ENCODE peak calls at places on chromosomes 7 and 10, in four cellular contexts. One of them, this sample, is unnamed.

GRCh38 chr7:27109533-27110162 is 7.2 kb upstream of the HOXA2 start:
- DNase-seq in SK-N-SH: no peak
- DNase-seq in transverse colon: no peak
- DNase-seq in Peyer's patch: no peak
- DNase-seq in this sample: no peak

GRCh38 chr7:150685219-150686029 is at the start of gene GIMAP2:
- DNase-seq in transverse colon: no peak
- DNase-seq in Peyer's patch: peak
- DNase-seq in SK-N-SH: no peak
- DNase-seq in this sample: peak

GRCh38 chr7:28626629-28627262 is 214.4 kb downstream of the CREB5 start:
- DNase-seq in transverse colon: no peak
- DNase-seq in Peyer's patch: no peak
- DNase-seq in SK-N-SH: peak
- DNase-seq in this sample: no peak

GRCh38 chr10:12785338-12785934 is 216.1 kb downstream of the CCDC3 start:
- DNase-seq in SK-N-SH: no peak
- DNase-seq in Peyer's patch: no peak
- DNase-seq in transverse colon: no peak
- DNase-seq in this sample: no peak

GRCh38 chr7:30903146-30903545 is 8.5 kb upstream of the AQP1 start:
- DNase-seq in Peyer's patch: no peak
- DNase-seq in SK-N-SH: no peak
- DNase-seq in transverse colon: no peak
- DNase-seq in this sample: no peak

GRCh38 chr10:81146436-81146835 is 608.7 kb downstream of the SH2D4B start:
- DNase-seq in SK-N-SH: no peak
- DNase-seq in Peyer's patch: no peak
- DNase-seq in transverse colon: no peak
- DNase-seq in this sample: no peak

GRCh38 chr7:51139796-51140195 is 176.8 kb downstream of the COBL start:
- DNase-seq in Peyer's patch: no peak
- DNase-seq in SK-N-SH: no peak
- DNase-seq in transverse colon: no peak
- DNase-seq in this sample: no peak

GRCh38 chr10:61882621-61883375 is 18.7 kb upstream of the ARID5B start:
- DNase-seq in transverse colon: no peak
- DNase-seq in SK-N-SH: no peak
- DNase-seq in Peyer's patch: no peak
- DNase-seq in this sample: no peak

GRCh38 chr10:14507156-14507555 is 176.4 kb upstream of the FRMD4A start:
- DNase-seq in transverse colon: no peak
- DNase-seq in Peyer's patch: peak
- DNase-seq in SK-N-SH: no peak
- DNase-seq in this sample: no peak

GRCh38 chr10:100014129-100014762 is 4.5 kb upstream of the DNMBP start:
- DNase-seq in Peyer's patch: peak
- DNase-seq in SK-N-SH: no peak
- DNase-seq in transverse colon: no peak
- DNase-seq in this sample: no peak

GRCh38 chr10:69327463-69328345 is 49.4 kb downstream of the HK1 start:
- DNase-seq in Peyer's patch: peak
- DNase-seq in SK-N-SH: no peak
- DNase-seq in transverse colon: peak
- DNase-seq in this sample: peak

GRCh38 chr10:124221356-124222297 is 128.2 kb upstream of the CHST15 start:
- DNase-seq in Peyer's patch: peak
- DNase-seq in transverse colon: peak
- DNase-seq in SK-N-SH: peak
- DNase-seq in this sample: no peak

GRCh38 chr7:2814682-2815522 is 29.2 kb downstream of the GNA12 start:
- DNase-seq in SK-N-SH: no peak
- DNase-seq in transverse colon: no peak
- DNase-seq in Peyer's patch: no peak
- DNase-seq in this sample: peak

GRCh38 chr7:45151967-45152366 is 5.6 kb upstream of the RAMP3 start:
- DNase-seq in Peyer's patch: no peak
- DNase-seq in transverse colon: no peak
- DNase-seq in SK-N-SH: no peak
- DNase-seq in this sample: no peak

GRCh38 chr10:122280156-122280555 is 9.1 kb downstream of the BTBD16 start:
- DNase-seq in Peyer's patch: no peak
- DNase-seq in transverse colon: no peak
- DNase-seq in SK-N-SH: no peak
- DNase-seq in this sample: no peak

GRCh38 chr7:100366411-100367250 is 6.7 kb upstream of the PILRA start:
- DNase-seq in transverse colon: peak
- DNase-seq in Peyer's patch: peak
- DNase-seq in SK-N-SH: no peak
- DNase-seq in this sample: no peak

GRCh38 chr7:32891046-32891799 is at the start of gene KBTBD2:
- DNase-seq in SK-N-SH: peak
- DNase-seq in transverse colon: peak
- DNase-seq in Peyer's patch: peak
- DNase-seq in this sample: peak

GRCh38 chr10:126904807-126905686 is at the start of gene DOCK1:
- DNase-seq in Peyer's patch: peak
- DNase-seq in SK-N-SH: peak
- DNase-seq in transverse colon: peak
- DNase-seq in this sample: peak

GRCh38 chr10:126242352-126243260 is 145.7 kb downstream of the ADAM12 start:
- DNase-seq in SK-N-SH: peak
- DNase-seq in transverse colon: no peak
- DNase-seq in Peyer's patch: no peak
- DNase-seq in this sample: peak

GRCh38 chr7:18541189-18541870 is 45.8 kb downstream of the HDAC9 start:
- DNase-seq in SK-N-SH: no peak
- DNase-seq in transverse colon: no peak
- DNase-seq in Peyer's patch: no peak
- DNase-seq in this sample: no peak

GRCh38 chr7:96481831-96482230 is 159.9 kb upstream of the SLC25A13 start:
- DNase-seq in transverse colon: no peak
- DNase-seq in SK-N-SH: no peak
- DNase-seq in Peyer's patch: no peak
- DNase-seq in this sample: no peak

GRCh38 chr7:121085922-121086321 is 97.4 kb downstream of the CPED1 start:
- DNase-seq in transverse colon: no peak
- DNase-seq in Peyer's patch: no peak
- DNase-seq in SK-N-SH: no peak
- DNase-seq in this sample: no peak

GRCh38 chr10:130340816-130341215 is 204.6 kb downstream of the GLRX3 start:
- DNase-seq in Peyer's patch: no peak
- DNase-seq in transverse colon: no peak
- DNase-seq in SK-N-SH: no peak
- DNase-seq in this sample: no peak

GRCh38 chr10:8489823-8490222 is 435.3 kb downstream of the GATA3 start:
- DNase-seq in Peyer's patch: no peak
- DNase-seq in transverse colon: no peak
- DNase-seq in SK-N-SH: peak
- DNase-seq in this sample: no peak

GRCh38 chr7:64893401-64893800 is 9.7 kb upstream of the ZNF273 start:
- DNase-seq in SK-N-SH: peak
- DNase-seq in Peyer's patch: peak
- DNase-seq in transverse colon: no peak
- DNase-seq in this sample: no peak

GRCh38 chr7:151094675-151095074 is 8.4 kb downstream of the AGAP3 start:
- DNase-seq in transverse colon: no peak
- DNase-seq in SK-N-SH: no peak
- DNase-seq in Peyer's patch: no peak
- DNase-seq in this sample: no peak

GRCh38 chr7:85483205-85483604 is 296.3 kb upstream of the SEMA3D start:
- DNase-seq in transverse colon: no peak
- DNase-seq in Peyer's patch: no peak
- DNase-seq in SK-N-SH: no peak
- DNase-seq in this sample: no peak

GRCh38 chr7:76232698-76233097 is 31.0 kb downstream of the SRRM3 start:
- DNase-seq in transverse colon: no peak
- DNase-seq in Peyer's patch: no peak
- DNase-seq in SK-N-SH: no peak
- DNase-seq in this sample: no peak

GRCh38 chr10:5242585-5242984 is 45.9 kb downstream of the AKR1C4 start:
- DNase-seq in SK-N-SH: no peak
- DNase-seq in transverse colon: no peak
- DNase-seq in Peyer's patch: no peak
- DNase-seq in this sample: no peak

GRCh38 chr10:33161550-33162247 is 172.8 kb downstream of the NRP1 start:
- DNase-seq in transverse colon: no peak
- DNase-seq in SK-N-SH: no peak
- DNase-seq in Peyer's patch: no peak
- DNase-seq in this sample: no peak

GRCh38 chr7:155804431-155804831 is 7.8 kb downstream of the SHH start:
- DNase-seq in SK-N-SH: peak
- DNase-seq in Peyer's patch: no peak
- DNase-seq in transverse colon: no peak
- DNase-seq in this sample: no peak

GRCh38 chr7:155804897-155805825 is 7.1 kb downstream of the SHH start:
- DNase-seq in Peyer's patch: peak
- DNase-seq in transverse colon: peak
- DNase-seq in SK-N-SH: peak
- DNase-seq in this sample: peak

GRCh38 chr7:155802906-155803417 is 9.3 kb downstream of the SHH start:
- DNase-seq in transverse colon: no peak
- DNase-seq in SK-N-SH: peak
- DNase-seq in Peyer's patch: no peak
- DNase-seq in this sample: no peak

GRCh38 chr7:155802291-155802690 is 10.0 kb downstream of the SHH start:
- DNase-seq in Peyer's patch: no peak
- DNase-seq in transverse colon: no peak
- DNase-seq in SK-N-SH: no peak
- DNase-seq in this sample: no peak

DNA sequence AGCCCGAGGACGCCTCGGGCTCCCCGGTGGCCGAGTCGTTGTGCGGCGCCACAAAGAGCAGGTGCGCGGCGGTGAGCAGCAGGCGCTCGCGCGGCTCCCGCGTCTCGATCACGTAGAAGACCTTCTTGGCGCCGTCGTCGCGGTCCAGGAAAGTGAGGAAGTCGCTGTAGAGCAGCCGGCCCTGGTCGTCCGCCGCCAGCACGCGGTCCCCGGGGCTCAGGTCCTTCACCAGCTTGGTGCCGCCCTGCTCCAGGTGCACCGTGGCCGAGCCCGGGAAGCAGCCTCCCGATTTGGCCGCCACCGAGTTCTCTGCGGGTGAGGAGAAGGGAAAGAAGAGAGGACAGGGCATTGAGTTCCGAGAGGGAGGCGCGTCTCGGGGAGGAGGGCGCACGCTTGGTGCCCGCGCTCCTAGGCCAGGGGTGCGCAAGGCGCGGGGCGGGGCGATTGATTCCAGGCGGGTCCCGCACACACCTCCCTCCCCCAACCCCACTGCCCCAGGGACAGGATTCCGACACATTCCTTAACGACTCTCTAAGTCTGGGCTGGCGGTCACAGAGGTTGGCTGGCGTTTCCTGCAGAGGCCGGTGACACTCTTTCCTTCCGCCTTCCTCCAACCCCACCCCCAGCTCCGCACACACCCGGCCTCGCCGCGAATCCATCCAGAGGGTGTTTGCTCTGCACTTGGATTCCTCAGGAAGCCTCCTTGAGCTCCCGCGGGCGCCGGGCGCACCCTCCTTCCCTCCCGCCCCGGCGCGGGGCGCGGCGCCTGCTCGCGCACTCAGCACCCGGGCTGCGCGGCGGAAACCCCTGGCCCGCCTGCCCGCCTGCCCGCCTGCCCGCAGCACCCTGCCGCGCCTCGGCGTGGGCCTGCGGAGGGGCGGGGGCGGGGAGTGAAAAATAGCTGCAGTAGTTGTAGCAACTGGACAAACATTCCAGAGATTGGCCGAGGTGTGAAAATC is 8.6 kb downstream of the SHH start:
- DNase-seq in transverse colon: peak
- DNase-seq in SK-N-SH: peak
- DNase-seq in Peyer's patch: peak
- DNase-seq in this sample: peak
- H3K4me3 ChIP-seq in transverse colon: peak
- H3K4me3 ChIP-seq in SK-N-SH: peak
- H3K4me3 ChIP-seq in Peyer's patch: peak
- H3K4me3 ChIP-seq in this sample: no peak

GRCh38 chr7:124056234-124056633 is 23.4 kb upstream of the TMEM229A start:
- DNase-seq in SK-N-SH: no peak
- DNase-seq in transverse colon: no peak
- DNase-seq in Peyer's patch: no peak
- DNase-seq in this sample: no peak
- H3K27ac ChIP-seq in SK-N-SH: no peak
- H3K27ac ChIP-seq in transverse colon: no peak
- H3K27ac ChIP-seq in Peyer's patch: no peak
- H3K27ac ChIP-seq in this sample: no peak

GRCh38 chr7:5478568-5479045 is 55.0 kb upstream of the TNRC18 start:
- DNase-seq in Peyer's patch: no peak
- DNase-seq in SK-N-SH: peak
- DNase-seq in transverse colon: no peak
- DNase-seq in this sample: peak
- H3K4me3 ChIP-seq in Peyer's patch: peak
- H3K4me3 ChIP-seq in SK-N-SH: no peak
- H3K4me3 ChIP-seq in transverse colon: peak
- H3K4me3 ChIP-seq in this sample: no peak

GRCh38 chr10:78410046-78410965 is 376.6 kb downstream of the RPS24 start:
- DNase-seq in transverse colon: no peak
- DNase-seq in SK-N-SH: no peak
- DNase-seq in Peyer's patch: peak
- DNase-seq in this sample: no peak

GRCh38 chr10:78407009-78407711 is 373.5 kb downstream of the RPS24 start:
- DNase-seq in SK-N-SH: peak
- DNase-seq in transverse colon: peak
- DNase-seq in Peyer's patch: peak
- DNase-seq in this sample: peak

GRCh38 chr10:78406648-78407008 is 373.0 kb downstream of the RPS24 start:
- DNase-seq in Peyer's patch: no peak
- DNase-seq in transverse colon: no peak
- DNase-seq in SK-N-SH: no peak
- DNase-seq in this sample: no peak

GRCh38 chr10:78408011-78408410 is 374.3 kb downstream of the RPS24 start:
- DNase-seq in Peyer's patch: peak
- DNase-seq in SK-N-SH: no peak
- DNase-seq in transverse colon: no peak
- DNase-seq in this sample: no peak

DNA sequence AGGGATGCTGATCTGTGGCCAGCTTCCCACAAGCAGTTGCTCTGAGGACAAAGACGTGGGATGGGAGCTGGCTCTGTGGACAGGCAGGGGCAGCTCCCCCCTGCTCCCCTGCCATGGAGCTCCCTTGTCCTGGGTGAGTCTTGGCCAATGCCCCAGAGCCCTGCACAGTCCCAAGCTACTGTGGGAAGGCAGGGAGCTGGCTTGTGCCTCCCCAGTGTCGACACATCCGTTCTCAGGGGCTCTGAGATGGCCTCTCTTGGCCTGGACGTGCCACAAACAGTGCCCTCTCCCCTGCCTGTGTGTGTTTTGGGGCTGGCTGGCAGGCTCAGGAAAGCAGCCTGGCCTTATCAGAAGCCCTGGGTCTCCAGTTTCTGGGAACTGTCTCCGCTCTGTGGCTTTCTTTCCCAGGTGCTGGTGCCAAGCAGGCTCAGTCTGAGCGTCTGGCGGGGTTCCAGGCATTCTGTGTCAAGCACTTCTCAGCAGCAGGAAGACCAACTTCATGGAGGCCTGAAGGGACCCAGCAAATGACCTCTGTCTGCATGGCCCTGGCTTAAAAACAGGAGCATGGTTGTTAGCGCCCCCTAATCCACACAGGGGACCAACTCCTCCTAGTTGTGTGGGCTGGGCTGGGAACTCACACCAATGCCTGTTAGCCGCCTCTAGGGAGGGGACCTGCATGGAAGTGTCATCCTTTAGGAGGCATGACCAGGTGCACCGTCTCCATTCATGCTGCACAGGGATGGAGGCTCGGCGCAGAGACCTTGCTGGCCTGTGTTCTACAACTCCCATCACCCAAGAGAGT is 375.2 kb downstream of the RPS24 start:
- DNase-seq in Peyer's patch: peak
- DNase-seq in SK-N-SH: peak
- DNase-seq in transverse colon: peak
- DNase-seq in this sample: peak
- H3K27ac ChIP-seq in Peyer's patch: no peak
- H3K27ac ChIP-seq in SK-N-SH: peak
- H3K27ac ChIP-seq in transverse colon: peak
- H3K27ac ChIP-seq in this sample: peak

This sample was measured in hepatocyte.